ENCODE peak calls at places on chromosome 12, in nine cellular contexts. E is psoas muscle, I is hepatocyte, M is suprapubic skin, Y is heart left ventricle, U is adrenal gland, D is sigmoid colon, G is K562, P is tibial artery. F is an unnamed sample. For H3K9me3, the result is how much of the 10 kb centered on the place peaks cover.

GRCh38 chr12:62697893-62698292 is 231.3 kb downstream of the MON2 start:
- DNase-seq in E (no peak), I (no peak), P (no peak), Y (no peak), D (no peak), G (no peak), U (no peak), M (no peak), F (no peak)

GRCh38 chr12:132170094-132170636 is 25.9 kb downstream of the NOC4L start:
- DNase-seq in U (no peak), E (peak), I (no peak), M (no peak), D (no peak), G (no peak), Y (no peak), P (no peak), F (no peak)

GRCh38 chr12:81542621-81543020 is 216.5 kb downstream of the PPFIA2 start:
- DNase-seq in E (no peak), Y (no peak), M (no peak), G (no peak), U (no peak), I (no peak), P (no peak), D (no peak), F (no peak)

GRCh38 chr12:92466391-92467305 is 236.1 kb upstream of the PLEKHG7 start:
- DNase-seq in I (no peak), M (no peak), Y (no peak), P (no peak), U (peak), E (peak), G (no peak), D (no peak), F (no peak)

GRCh38 chr12:112916270-112916669 is 9.5 kb downstream of the OAS1 start:
- DNase-seq in U (no peak), P (no peak), I (no peak), M (no peak), E (no peak), G (no peak), D (peak), Y (no peak), F (no peak)

GRCh38 chr12:102299731-102300130 is 102.1 kb upstream of the PMCH start:
- DNase-seq in I (no peak), P (no peak), G (no peak), E (no peak), M (no peak), Y (no peak), D (no peak), U (no peak), F (no peak)

GRCh38 chr12:61282790-61283575 is 977.2 kb upstream of the USP15 start:
- DNase-seq in D (no peak), E (no peak), I (no peak), G (no peak), P (no peak), M (no peak), Y (no peak), U (no peak), F (no peak)

GRCh38 chr12:28054583-28054982 is 82.0 kb upstream of the PTHLH start:
- DNase-seq in Y (no peak), E (no peak), P (no peak), I (no peak), U (no peak), G (no peak), M (no peak), D (no peak), F (no peak)

GRCh38 chr12:95959107-95959506 is 16.0 kb downstream of the AMDHD1 start:
- DNase-seq in Y (no peak), G (no peak), I (no peak), P (no peak), U (no peak), E (no peak), D (no peak), M (no peak), F (no peak)

GRCh38 chr12:115079760-115080159 is 395.8 kb upstream of the TBX3 start:
- DNase-seq in U (peak), E (no peak), I (peak), G (no peak), P (no peak), Y (no peak), M (no peak), D (no peak), F (no peak)

GRCh38 chr12:3122841-3123678 is 45.9 kb downstream of the TSPAN9 start:
- DNase-seq in Y (peak), E (peak), P (peak), I (no peak), D (no peak), M (peak), U (peak), G (no peak), F (no peak)

GRCh38 chr12:54082402-54082892 is 28.8 kb downstream of the HOXC4 start:
- DNase-seq in G (peak), M (no peak), U (peak), D (peak), P (no peak), Y (no peak), I (peak), E (peak), F (peak)

GRCh38 chr12:129237881-129238280 is 384.6 kb downstream of the GLT1D1 start:
- DNase-seq in U (no peak), M (no peak), P (no peak), Y (no peak), D (no peak), E (no peak), G (no peak), I (no peak), F (no peak)

GRCh38 chr12:24360907-24361306 is 411.4 kb upstream of the SOX5 start:
- DNase-seq in U (no peak), E (no peak), G (no peak), I (no peak), Y (no peak), D (no peak), M (no peak), P (no peak), F (no peak)

GRCh38 chr12:57135487-57135886 is 7.2 kb downstream of the LRP1 start:
- DNase-seq in D (peak), M (no peak), I (peak), U (no peak), G (no peak), Y (no peak), P (no peak), E (peak), F (no peak)

GRCh38 chr12:42394429-42394828 is 68.5 kb downstream of the PPHLN1 start:
- DNase-seq in G (no peak), E (no peak), M (no peak), D (no peak), Y (no peak), P (no peak), U (no peak), I (no peak), F (no peak)

DNA sequence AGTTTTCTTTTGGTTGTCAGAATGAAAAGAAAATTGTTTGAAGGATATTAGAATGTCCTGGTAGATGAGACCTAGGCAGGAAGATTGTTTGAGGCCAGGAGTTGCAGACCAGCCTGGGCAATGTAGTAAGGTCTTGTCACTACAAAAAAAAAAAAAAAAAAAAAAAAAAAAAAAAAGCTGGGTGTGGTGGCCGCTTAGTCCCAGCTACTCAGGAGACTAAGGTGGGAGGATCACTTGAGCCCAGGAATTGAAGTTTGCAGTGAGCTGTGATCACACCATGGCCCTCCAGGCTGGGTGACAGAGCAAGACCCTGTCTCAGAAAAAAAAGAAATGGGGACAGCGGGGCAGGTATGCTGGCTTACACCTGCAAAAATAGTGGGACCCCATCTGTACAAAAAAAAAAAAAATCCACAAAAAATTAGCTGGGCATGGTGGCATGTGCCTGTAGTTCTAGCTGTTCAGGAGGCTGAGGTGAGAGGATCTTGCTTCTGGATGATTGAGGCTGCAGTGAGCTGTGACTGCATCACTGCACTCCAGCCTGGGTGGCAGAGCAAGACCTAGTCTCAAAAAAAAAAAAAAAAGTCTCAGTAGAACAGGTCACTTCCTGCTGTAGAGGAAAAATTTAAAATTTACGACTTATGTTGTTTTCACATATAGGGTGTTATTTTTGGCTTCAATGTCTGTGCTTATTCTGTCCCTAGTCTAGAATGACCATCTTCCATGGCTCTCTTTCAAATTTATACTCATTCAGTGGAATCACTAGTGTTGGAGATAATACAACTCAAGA is 70.7 kb downstream of the PPHLN1 start:
- DNase-seq in I (no peak), Y (no peak), U (no peak), E (no peak), G (no peak), P (no peak), M (no peak), D (no peak), F (no peak)
- TF ChIP-seq CTCF in I (no peak), Y (no peak), U (no peak), E (no peak), G (no peak), P (no peak), M (no peak), D (no peak), F (no peak)

GRCh38 chr12:126858586-126858985 is 1408.4 kb upstream of the TMEM132C start:
- DNase-seq in G (no peak), P (no peak), Y (no peak), U (no peak), M (no peak), E (no peak), I (no peak), D (no peak), F (no peak)
- H3K9me3 ChIP-seq in G (under half), P (under half), Y (under half), U (under half), M (under half), E (under half), I (under half), D (under half), F (under half)

GRCh38 chr12:109771746-109772621 is 58.4 kb downstream of the FAM222A start:
- DNase-seq in E (peak), G (no peak), I (peak), M (peak), Y (no peak), U (peak), D (peak), P (peak), F (no peak)
- TF ChIP-seq CTCF in E (no peak), G (no peak), I (no peak), M (no peak), Y (no peak), U (no peak), D (no peak), P (no peak), F (peak)

GRCh38 chr12:30395190-30395589 is 300.5 kb downstream of the IPO8 start:
- DNase-seq in D (no peak), E (no peak), Y (no peak), P (no peak), I (no peak), M (no peak), U (no peak), G (no peak), F (no peak)
- H3K9me3 ChIP-seq in D (under half), E (under half), Y (under half), P (under half), I (under half), M (under half), U (under half), G (under half), F (under half)

GRCh38 chr12:104971276-104971675 is 13.2 kb upstream of the SLC41A2 start:
- DNase-seq in D (no peak), I (no peak), E (no peak), M (no peak), G (no peak), U (no peak), Y (no peak), P (no peak), F (no peak)
- TF ChIP-seq CTCF in D (no peak), I (no peak), E (no peak), M (no peak), G (no peak), U (no peak), Y (no peak), P (no peak), F (no peak)

GRCh38 chr12:130566446-130567155 is 149.5 kb downstream of the RIMBP2 start:
- DNase-seq in G (no peak), E (no peak), I (no peak), P (no peak), M (no peak), Y (no peak), U (no peak), D (no peak), F (no peak)
- H3K9me3 ChIP-seq in G (under half), E (under half), I (under half), P (under half), M (under half), Y (under half), U (under half), D (under half), F (under half)

DNA sequence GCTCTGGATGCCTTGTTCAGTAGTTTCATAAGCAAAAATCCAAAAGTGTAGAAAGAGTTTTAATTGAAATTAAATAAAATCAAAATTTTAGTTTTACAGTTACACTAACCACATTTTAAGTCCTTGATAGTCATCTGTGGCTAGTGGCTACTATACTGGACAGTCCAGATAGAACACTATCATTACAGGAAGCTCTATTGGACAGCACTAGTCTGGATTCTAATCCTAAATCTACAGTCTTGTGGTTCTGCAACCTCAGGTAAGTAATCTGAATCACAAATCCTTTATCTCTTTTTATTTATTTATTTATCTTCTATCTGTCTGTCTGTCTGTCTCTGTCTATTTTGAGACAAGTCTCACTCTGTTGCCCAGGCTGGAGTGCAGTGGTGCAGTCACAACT is 18.0 kb downstream of the RAP1B start:
- DNase-seq in D (no peak), U (no peak), M (no peak), I (no peak), G (no peak), E (no peak), P (no peak), Y (no peak), F (no peak)
- TF ChIP-seq CTCF in D (no peak), U (no peak), M (no peak), I (no peak), G (no peak), E (no peak), P (no peak), Y (no peak), F (no peak)

GRCh38 chr12:107103516-107103915 is 10.2 kb upstream of the CRY1 start:
- DNase-seq in M (no peak), U (no peak), E (no peak), P (no peak), D (no peak), G (no peak), Y (no peak), I (no peak), F (no peak)

GRCh38 chr12:107105410-107105703 is 12.0 kb upstream of the CRY1 start:
- DNase-seq in P (no peak), G (no peak), U (no peak), M (no peak), Y (no peak), I (no peak), D (no peak), E (no peak), F (no peak)

GRCh38 chr12:107101651-107102050 is 8.3 kb upstream of the CRY1 start:
- DNase-seq in G (no peak), U (no peak), P (no peak), I (no peak), M (no peak), Y (no peak), E (no peak), D (no peak), F (no peak)

GRCh38 chr12:107103097-107103496 is 9.7 kb upstream of the CRY1 start:
- DNase-seq in P (no peak), U (no peak), I (no peak), M (no peak), G (no peak), Y (no peak), E (no peak), D (no peak), F (no peak)

GRCh38 chr12:107102294-107102693 is 8.9 kb upstream of the CRY1 start:
- DNase-seq in Y (no peak), E (no peak), I (no peak), M (no peak), D (no peak), U (no peak), G (no peak), P (no peak), F (no peak)
- H3K9me3 ChIP-seq in Y (under half), E (under half), I (under half), M (under half), D (under half), U (under half), G (under half), P (under half), F (under half)

DNA sequence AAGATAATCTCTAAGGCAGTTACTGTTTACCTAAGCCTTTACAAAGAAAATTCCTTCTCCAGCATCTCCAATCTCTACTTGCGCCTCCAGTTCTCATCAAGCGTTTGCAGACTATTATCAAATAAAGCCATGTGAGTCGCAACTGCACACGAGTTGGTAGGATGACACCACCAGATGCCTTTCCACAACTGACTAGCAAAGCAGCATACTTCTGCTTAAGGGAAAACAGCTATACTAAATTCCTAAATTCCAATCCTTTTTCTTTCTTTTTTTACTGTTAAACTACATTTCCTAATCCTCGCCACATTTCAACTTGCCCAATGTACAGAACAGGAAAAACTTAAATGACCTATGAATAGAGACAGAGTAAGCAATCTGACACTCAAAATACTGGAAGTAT is 166.7 kb downstream of the ITPR2 start:
- DNase-seq in I (no peak), M (no peak), U (no peak), E (no peak), P (no peak), Y (no peak), D (no peak), G (no peak), F (no peak)
- TF ChIP-seq CTCF in I (no peak), M (no peak), U (no peak), E (no peak), P (no peak), Y (no peak), D (no peak), G (no peak), F (no peak)

F was measured in Caco-2.